ENCODE peak calls at places on chromosomes 5 and 9, in five cellular contexts. Q is A549, K is hippocampal formation, I is COLO829, H is body of pancreas. V is an unnamed sample.

GRCh38 chr9:108515856-108516255 is 339.9 kb downstream of the ACTL7B start:
- DNase-seq in Q (no peak), K (no peak), I (no peak), H (no peak), V (peak; percentile 12)

GRCh38 chr5:43066231-43066798 is 26.2 kb upstream of the ANXA2R start:
- DNase-seq in Q (no peak), K (peak; percentile 84), I (no peak), H (peak; percentile 70), V (peak; percentile 72)

GRCh38 chr9:7656648-7657047 is 142.9 kb downstream of the DMAC1 start:
- DNase-seq in Q (no peak), K (no peak), I (peak; percentile 66), H (no peak), V (no peak)

GRCh38 chr5:144421411-144421810 is 250.7 kb downstream of the KCTD16 start:
- DNase-seq in Q (no peak), K (no peak), I (no peak), H (peak; percentile 13), V (peak; percentile 2)

GRCh38 chr9:33155393-33155792 is 11.7 kb downstream of the B4GALT1 start:
- DNase-seq in Q (no peak), K (no peak), I (no peak), H (no peak), V (no peak)

GRCh38 chr5:160542840-160543239 is 121.2 kb downstream of the PTTG1 start:
- DNase-seq in Q (no peak), K (no peak), I (no peak), H (no peak), V (no peak)

GRCh38 chr9:114110180-114110579 is 11.1 kb upstream of the KIF12 start:
- DNase-seq in Q (peak; percentile 35), K (no peak), I (no peak), H (no peak), V (peak; percentile 26)

GRCh38 chr9:134734270-134734669 is 92.7 kb downstream of the COL5A1 start:
- DNase-seq in Q (no peak), K (no peak), I (no peak), H (peak; percentile 51), V (no peak)

GRCh38 chr9:105435453-105435852 is 12.4 kb upstream of the FSD1L start:
- DNase-seq in Q (no peak), K (no peak), I (no peak), H (no peak), V (no peak)

GRCh38 chr9:111868475-111868874 is 28.1 kb upstream of the UGCG start:
- DNase-seq in Q (no peak), K (no peak), I (no peak), H (no peak), V (no peak)

GRCh38 chr9:137218754-137219271 is 3.2 kb downstream of the RNF208 start:
- DNase-seq in Q (peak; percentile 78), K (no peak), I (peak; percentile 89), H (peak; percentile 92), V (peak; percentile 87)

GRCh38 chr9:116565986-116566385 is 121.1 kb upstream of the TRIM32 start:
- DNase-seq in Q (no peak), K (no peak), I (no peak), H (no peak), V (no peak)

GRCh38 chr5:15647251-15647650 is 147.3 kb downstream of the FBXL7 start:
- DNase-seq in Q (no peak), K (no peak), I (no peak), H (no peak), V (no peak)

GRCh38 chr5:168978500-168978899 is 322.4 kb downstream of the SLIT3 start:
- DNase-seq in Q (no peak), K (no peak), I (no peak), H (no peak), V (no peak)

V was measured in Daoy.